ENCODE peak calls at places on chromosome 18, in eight cellular contexts. X, S, E, T, D, U, C and A are unnamed samples.

GRCh38 chr18:45481846-45482245 is 133.4 kb upstream of the SLC14A2 start:
- DNase-seq in X (no peak), S (no peak), E (no peak), T (no peak), D (no peak), U (no peak), C (no peak), A (no peak)

GRCh38 chr18:63001861-63002260 is 286.5 kb downstream of the PHLPP1 start:
- DNase-seq in X (no peak), S (no peak), E (no peak), T (no peak), D (no peak), U (no peak), C (no peak), A (no peak)

GRCh38 chr18:54086046-54086802 is 138.2 kb downstream of the MBD2 start:
- DNase-seq in X (no peak), S (no peak), E (no peak), T (no peak), D (no peak), U (no peak), C (no peak), A (no peak)

GRCh38 chr18:31241900-31242409 is 76.0 kb upstream of the DSG1 start:
- DNase-seq in X (no peak), S (peak; percentile 99), E (no peak), T (no peak), D (no peak), U (no peak), C (peak; percentile 85), A (peak; percentile 86)

GRCh38 chr18:67938691-67939090 is 422.2 kb upstream of the DSEL start:
- DNase-seq in X (peak; percentile 89), S (no peak), E (no peak), T (no peak), D (no peak), U (peak; percentile 41), C (peak; percentile 15), A (no peak)

GRCh38 chr18:54528942-54529376 is 62.1 kb upstream of the DYNAP start:
- DNase-seq in X (no peak), S (no peak), E (no peak), T (no peak), D (no peak), U (no peak), C (no peak), A (no peak)

GRCh38 chr18:63824220-63824525 is 49.0 kb downstream of the SERPINB7 start:
- DNase-seq in X (no peak), S (no peak), E (no peak), T (no peak), D (no peak), U (no peak), C (no peak), A (no peak)

GRCh38 chr18:11501352-11501751 is 108.0 kb upstream of the SLC35G4 start:
- DNase-seq in X (no peak), S (no peak), E (no peak), T (no peak), D (no peak), U (no peak), C (no peak), A (no peak)

GRCh38 chr18:51537487-51537886 is 340.0 kb upstream of the MEX3C start:
- DNase-seq in X (no peak), S (peak; percentile 66), E (no peak), T (no peak), D (peak; percentile 17), U (peak; percentile 0), C (peak; percentile 9), A (peak; percentile 75)

GRCh38 chr18:56641714-56642331 is 3.4 kb upstream of the TXNL1 start:
- DNase-seq in X (peak; percentile 30), S (peak; percentile 71), E (no peak), T (no peak), D (no peak), U (peak; percentile 34), C (peak; percentile 65), A (no peak)

GRCh38 chr18:80023173-80023572 is 11.1 kb upstream of the RBFA start:
- DNase-seq in X (no peak), S (no peak), E (no peak), T (no peak), D (no peak), U (peak; percentile 9), C (no peak), A (peak; percentile 79)

GRCh38 chr18:61653823-61654551 is 238.8 kb downstream of the RNF152 start:
- DNase-seq in X (no peak), S (no peak), E (no peak), T (no peak), D (no peak), U (no peak), C (no peak), A (no peak)

GRCh38 chr18:28178720-28179119 is 1.8 kb upstream of the CDH2 start:
- DNase-seq in X (no peak), S (no peak), E (no peak), T (no peak), D (no peak), U (peak; percentile 67), C (peak; percentile 61), A (no peak)

GRCh38 chr18:34222396-34223163 is 2.1 kb downstream of the NOL4 start:
- DNase-seq in X (no peak), S (peak; percentile 38), E (peak; percentile 51), T (no peak), D (peak; percentile 30), U (peak; percentile 29), C (peak; percentile 9), A (no peak)

GRCh38 chr18:59359576-59359952 is 499 bp upstream of the LMAN1 start:
- DNase-seq in X (peak; percentile 28), S (no peak), E (no peak), T (no peak), D (no peak), U (no peak), C (no peak), A (no peak)

GRCh38 chr18:39455300-39455699 is 1889.7 kb upstream of the CELF4 start:
- DNase-seq in X (peak; percentile 78), S (peak; percentile 96), E (no peak), T (no peak), D (no peak), U (peak; percentile 87), C (peak; percentile 50), A (no peak)

GRCh38 chr18:61531182-61531581 is 198.0 kb downstream of the CDH20 start:
- DNase-seq in X (peak; percentile 18), S (no peak), E (no peak), T (no peak), D (peak; percentile 51), U (no peak), C (no peak), A (no peak)

GRCh38 chr18:14974576-14974975 is 226.6 kb downstream of the ANKRD30B start:
- DNase-seq in X (no peak), S (peak; percentile 75), E (no peak), T (no peak), D (no peak), U (peak; percentile 7), C (peak; percentile 95), A (no peak)

GRCh38 chr18:44180683-44181082 is 500.0 kb upstream of the SETBP1 start:
- DNase-seq in X (peak; percentile 86), S (peak; percentile 72), E (no peak), T (no peak), D (no peak), U (peak; percentile 40), C (peak; percentile 54), A (no peak)

GRCh38 chr18:79948719-79949411 is 2.6 kb downstream of the SLC66A2 start:
- DNase-seq in X (no peak), S (no peak), E (peak; percentile 51), T (no peak), D (no peak), U (no peak), C (no peak), A (no peak)

DNA sequence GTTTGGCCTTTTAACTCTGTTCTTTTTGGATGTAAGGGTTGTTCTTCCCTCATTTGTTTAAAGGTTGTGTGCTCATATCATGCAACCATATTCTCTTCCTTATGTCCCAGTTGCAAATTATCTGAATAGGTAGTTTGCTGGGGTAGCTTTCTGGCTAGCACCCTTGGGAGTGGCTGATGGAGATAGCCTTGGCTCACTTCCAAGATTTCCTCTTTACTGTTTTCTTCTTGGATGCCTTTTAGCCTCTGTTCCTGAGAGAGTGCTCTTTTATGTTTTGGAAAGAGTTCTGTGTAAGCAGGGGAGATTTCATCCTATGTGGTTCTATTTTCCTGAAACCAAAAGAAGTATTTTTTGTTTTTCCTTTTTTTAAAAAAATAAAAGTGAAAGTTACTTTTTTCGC is 25.4 kb downstream of the USP14 start:
- DNase-seq in X (peak; percentile 43), S (no peak), E (no peak), T (no peak), D (no peak), U (peak; percentile 40), C (no peak), A (no peak)
- H3K36me3 ChIP-seq in X (peaks cover 6% of the 10 kb centered on the region), S (peaks cover 19% of the 10 kb centered on the region), E (peaks cover 48% of the 10 kb centered on the region), T (no peaks in the 10 kb centered on the region), D (peaks cover 74% of the 10 kb centered on the region), U (peaks cover 29% of the 10 kb centered on the region), C (peaks cover 23% of the 10 kb centered on the region), A (peaks cover 47% of the 10 kb centered on the region)

GRCh38 chr18:48843596-48843995 is 107.2 kb downstream of the SMAD7 start:
- DNase-seq in X (no peak), S (no peak), E (no peak), T (no peak), D (no peak), U (no peak), C (no peak), A (no peak)
- H3K36me3 ChIP-seq in X (peaks cover 2% of the 10 kb centered on the region), S (no peaks in the 10 kb centered on the region), E (no peaks in the 10 kb centered on the region), T (no peaks in the 10 kb centered on the region), D (no peaks in the 10 kb centered on the region), U (no peaks in the 10 kb centered on the region), C (no peaks in the 10 kb centered on the region), A (no peaks in the 10 kb centered on the region)

DNA sequence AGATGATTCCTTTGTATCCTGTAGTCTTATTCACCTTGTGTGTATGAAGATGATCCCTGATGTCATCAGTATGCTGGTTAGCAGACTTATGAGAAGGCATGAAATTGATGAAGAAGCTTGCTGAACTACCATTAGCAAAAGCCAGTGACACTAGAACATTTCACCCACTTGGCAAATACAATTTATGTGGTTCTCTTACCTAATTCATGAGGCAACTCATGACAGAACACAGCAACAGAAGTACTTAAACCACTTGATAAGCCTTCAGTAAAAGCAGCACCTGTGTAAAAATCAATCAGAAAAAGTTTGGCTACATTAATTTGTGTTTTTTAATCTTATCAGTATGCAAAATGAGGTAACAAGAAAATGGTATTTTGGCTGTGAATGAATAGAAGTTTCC is 16.8 kb downstream of the SLC39A6 start:
- DNase-seq in X (no peak), S (no peak), E (no peak), T (no peak), D (no peak), U (no peak), C (no peak), A (no peak)
- H3K36me3 ChIP-seq in X (peaks cover 10% of the 10 kb centered on the region), S (peaks cover 37% of the 10 kb centered on the region), E (peaks cover 81% of the 10 kb centered on the region), T (no peaks in the 10 kb centered on the region), D (peaks cover 91% of the 10 kb centered on the region), U (peaks cover 47% of the 10 kb centered on the region), C (no peaks in the 10 kb centered on the region), A (peaks cover 51% of the 10 kb centered on the region)

DNA sequence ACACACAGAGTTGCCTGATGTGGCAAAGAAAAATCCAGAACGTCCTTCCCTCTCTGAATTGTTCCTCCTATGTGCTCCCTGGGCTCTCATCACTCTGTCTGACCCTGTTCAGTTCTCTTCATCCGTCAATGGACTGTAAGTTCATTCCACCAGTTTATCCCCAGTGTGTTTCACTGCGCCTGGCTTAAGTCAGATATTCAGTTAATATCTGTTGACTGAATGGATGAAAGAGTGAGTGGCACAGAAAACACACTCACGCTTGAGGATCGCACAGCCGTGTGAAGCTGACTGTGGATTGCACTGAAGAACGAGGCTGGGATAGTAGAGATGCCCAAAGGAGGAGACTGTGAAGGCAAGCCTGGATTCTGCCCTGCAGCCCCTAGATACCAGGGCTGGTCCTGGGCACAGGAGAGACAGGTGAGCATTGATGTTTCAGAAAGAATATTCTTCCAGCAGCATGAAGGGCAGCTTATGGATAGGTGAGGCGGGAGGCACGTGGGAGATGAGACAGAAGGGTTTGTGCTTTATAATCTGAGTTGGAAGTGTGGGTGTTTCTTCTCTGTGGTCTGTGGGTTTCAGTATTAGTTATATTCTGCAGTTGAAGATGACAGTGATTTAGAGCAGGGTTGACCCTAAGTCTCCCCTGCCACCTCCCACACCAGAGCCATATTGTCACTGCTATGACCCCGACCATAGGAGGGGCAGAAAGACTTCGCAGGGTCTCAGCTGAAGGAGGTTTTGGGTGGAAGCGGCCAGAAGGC is 129.9 kb downstream of the SOCS6 start:
- DNase-seq in X (peak; percentile 34), S (no peak), E (no peak), T (no peak), D (no peak), U (peak; percentile 48), C (no peak), A (no peak)
- H3K36me3 ChIP-seq in X (no peaks in the 10 kb centered on the region), S (no peaks in the 10 kb centered on the region), E (no peaks in the 10 kb centered on the region), T (no peaks in the 10 kb centered on the region), D (no peaks in the 10 kb centered on the region), U (no peaks in the 10 kb centered on the region), C (no peaks in the 10 kb centered on the region), A (no peaks in the 10 kb centered on the region)